ENCODE peak calls at places on chromosomes 6 and 20, in nine cellular contexts. T is SK-N-SH, O is suprapubic skin, F is K562, J is endothelial cell of umbilical vein, I is stomach, X is sigmoid colon, H is GM23338, C is H1. K is an unnamed sample.

GRCh38 chr6:145749632-145750031 is 14.3 kb upstream of the EPM2A start:
- DNase-seq in T (no peak), O (no peak), F (peak; percentile 18), J (peak; percentile 62), I (no peak), X (no peak), H (no peak), C (no peak), K (no peak)

GRCh38 chr6:108417027-108417426 is 122.2 kb downstream of the AFG1L start:
- DNase-seq in T (no peak), O (no peak), F (no peak), J (no peak), I (no peak), X (no peak), H (no peak), C (no peak), K (no peak)

GRCh38 chr6:154164397-154164796 is 125.4 kb downstream of the OPRM1 start:
- DNase-seq in T (no peak), O (no peak), F (no peak), J (peak; percentile 57), I (no peak), X (peak; percentile 71), H (no peak), C (no peak), K (peak; percentile 66)

GRCh38 chr6:119862719-119863118 is 513.2 kb upstream of the MAN1A1 start:
- DNase-seq in T (no peak), O (no peak), F (no peak), J (no peak), I (no peak), X (no peak), H (no peak), C (no peak), K (no peak)

GRCh38 chr6:63560806-63561672 is 11.2 kb upstream of the LOC128125822 start:
- DNase-seq in T (no peak), O (no peak), F (no peak), J (no peak), I (no peak), X (no peak), H (no peak), C (no peak), K (no peak)

GRCh38 chr6:105326838-105327745 is 75.8 kb downstream of the PREP start:
- DNase-seq in T (no peak), O (no peak), F (no peak), J (no peak), I (no peak), X (no peak), H (no peak), C (no peak), K (no peak)

GRCh38 chr20:37401282-37401929 is 55.5 kb downstream of the SRC start:
- DNase-seq in T (no peak), O (no peak), F (no peak), J (no peak), I (no peak), X (no peak), H (no peak), C (no peak), K (no peak)

GRCh38 chr6:93684339-93684738 is 265.0 kb upstream of the EPHA7 start:
- DNase-seq in T (no peak), O (no peak), F (no peak), J (no peak), I (peak; percentile 48), X (no peak), H (no peak), C (no peak), K (no peak)

GRCh38 chr20:28562510-28562898 is 2695.0 kb upstream of the DEFB115 start:
- DNase-seq in T (no peak), O (no peak), F (peak; percentile 3), J (no peak), I (no peak), X (no peak), H (peak; percentile 5), C (no peak), K (no peak)

GRCh38 chr6:158066161-158066781 is 84.6 kb downstream of the SYNJ2 start:
- DNase-seq in T (no peak), O (no peak), F (no peak), J (no peak), I (no peak), X (peak; percentile 40), H (no peak), C (no peak), K (no peak)

GRCh38 chr6:41286544-41287346 is at the start of gene TREM1:
- DNase-seq in T (no peak), O (no peak), F (no peak), J (no peak), I (no peak), X (peak; percentile 68), H (peak; percentile 6), C (peak; percentile 39), K (no peak)

GRCh38 chr6:5025911-5026819 is 22.3 kb upstream of the RPP40 start:
- DNase-seq in T (peak; percentile 54), O (no peak), F (peak; percentile 39), J (peak; percentile 61), I (peak; percentile 44), X (peak; percentile 91), H (peak; percentile 84), C (peak; percentile 71), K (peak; percentile 46)

GRCh38 chr6:8047466-8048292 is 16.5 kb downstream of the BLOC1S5 start:
- DNase-seq in T (no peak), O (no peak), F (no peak), J (peak; percentile 82), I (no peak), X (no peak), H (no peak), C (no peak), K (no peak)

GRCh38 chr6:154435400-154435945 is 75.0 kb downstream of the CNKSR3 start:
- DNase-seq in T (no peak), O (no peak), F (no peak), J (peak; percentile 73), I (no peak), X (no peak), H (no peak), C (no peak), K (no peak)

GRCh38 chr6:160861824-160862223 is 129.7 kb upstream of the MAP3K4 start:
- DNase-seq in T (no peak), O (no peak), F (no peak), J (no peak), I (no peak), X (no peak), H (peak; percentile 28), C (no peak), K (no peak)

GRCh38 chr20:61948586-61949362 is 116.9 kb downstream of the TAF4 start:
- DNase-seq in T (no peak), O (peak; percentile 31), F (no peak), J (no peak), I (no peak), X (peak; percentile 17), H (no peak), C (no peak), K (peak; percentile 22)

GRCh38 chr6:82988904-82989303 is 76.7 kb downstream of the UBE3D start:
- DNase-seq in T (no peak), O (no peak), F (peak; percentile 20), J (peak; percentile 6), I (no peak), X (no peak), H (no peak), C (no peak), K (no peak)

GRCh38 chr6:44249082-44249748 is 2.3 kb downstream of the HSP90AB1 start:
- DNase-seq in T (no peak), O (no peak), F (no peak), J (no peak), I (no peak), X (no peak), H (no peak), C (no peak), K (no peak)
- TF ChIP-seq POLR2AphosphoS5 in T (peak; percentile 8), O (no peak), F (peak; percentile 58), J (no peak), I (no peak), X (no peak), H (no peak), C (peak; percentile 67), K (no peak)

GRCh38 chr6:10883312-10884244 is 1.7 kb upstream of the GCM2 start:
- DNase-seq in T (no peak), O (no peak), F (no peak), J (no peak), I (no peak), X (no peak), H (peak; percentile 49), C (peak; percentile 63), K (no peak)
- H3K4me3 ChIP-seq in T (no peak overlapping the region), O (peak overlapping the region; percentile 19), F (no peak overlapping the region), J (no peak overlapping the region), I (no peak overlapping the region), X (no peak overlapping the region), H (peak overlapping the region; percentile 68), C (peak overlapping the region; percentile 61), K (no peak overlapping the region)

GRCh38 chr6:167079853-167080297 is 43.0 kb upstream of the CCR6 start:
- DNase-seq in T (no peak), O (no peak), F (peak; percentile 10), J (no peak), I (no peak), X (no peak), H (no peak), C (no peak), K (no peak)
- TF ChIP-seq CTCF in T (no peak), O (no peak), F (no peak), J (no peak), I (no peak), X (no peak), H (peak; percentile 36), C (peak; percentile 30), K (no peak)

GRCh38 chr6:87972279-87972678 is 75.4 kb upstream of the SPACA1 start:
- DNase-seq in T (no peak), O (no peak), F (no peak), J (no peak), I (no peak), X (no peak), H (no peak), C (no peak), K (no peak)

GRCh38 chr6:87971605-87972262 is 75.9 kb upstream of the SPACA1 start:
- DNase-seq in T (no peak), O (no peak), F (no peak), J (no peak), I (no peak), X (no peak), H (no peak), C (no peak), K (no peak)

GRCh38 chr6:87965806-87966205 is 81.8 kb upstream of the SPACA1 start:
- DNase-seq in T (no peak), O (no peak), F (no peak), J (no peak), I (no peak), X (no peak), H (no peak), C (no peak), K (no peak)

DNA sequence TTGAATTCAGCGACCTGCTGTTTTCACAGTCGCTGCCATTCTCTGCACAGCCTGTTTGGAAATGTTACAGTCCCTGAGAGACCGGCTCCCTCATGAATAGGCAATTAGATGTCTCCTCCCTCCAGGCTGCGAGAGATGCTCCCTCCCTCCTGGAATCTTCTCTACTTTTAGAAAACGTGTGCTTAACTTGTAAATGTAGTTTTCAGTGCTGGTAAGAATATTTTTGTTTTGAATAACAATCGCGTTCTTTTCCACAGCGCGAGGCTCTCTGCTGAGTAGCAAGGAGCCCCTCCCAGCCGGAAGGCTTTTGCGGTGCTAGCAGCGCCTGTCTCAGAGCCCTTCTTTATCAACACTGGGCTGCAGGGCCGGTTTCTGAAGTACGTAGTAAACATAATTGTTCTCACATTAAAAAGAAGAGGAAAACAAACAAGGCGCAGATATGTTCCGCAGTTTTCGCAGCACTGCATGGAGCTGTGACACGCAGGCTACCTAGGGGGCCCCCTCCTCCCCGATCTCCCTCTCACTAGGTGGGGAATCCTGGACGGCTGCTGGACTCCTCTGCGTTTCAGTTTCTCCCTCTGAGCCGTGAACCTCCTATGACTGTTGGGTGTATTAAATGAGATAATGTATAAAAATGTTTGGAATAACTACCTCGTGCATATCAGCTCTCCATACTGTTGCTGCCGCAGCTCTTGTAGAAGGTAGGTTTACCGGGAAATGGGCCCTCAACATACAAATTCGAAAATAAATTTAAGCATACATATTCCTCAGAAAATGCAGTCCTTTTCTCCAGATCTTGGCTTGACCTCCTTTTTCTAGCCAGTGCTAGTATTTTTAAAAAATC is 79.0 kb upstream of the SPACA1 start:
- DNase-seq in T (peak; percentile 30), O (no peak), F (no peak), J (peak; percentile 3), I (peak; percentile 26), X (no peak), H (peak; percentile 55), C (peak; percentile 54), K (no peak)
- TF ChIP-seq POLR2AphosphoS5 in T (no peak), O (no peak), F (no peak), J (no peak), I (no peak), X (no peak), H (no peak), C (no peak), K (no peak)